ENCODE peak calls at places on chromosomes 3 and 15, in four cellular contexts. A is mammary epithelial cell, M is NT2/D1, T is left ventricle myocardium inferior. D is an unnamed sample. For H3K36me3 and H3K9me3, the result is how much of the 10 kb centered on the place peaks cover.

GRCh38 chr3:105436687-105437086 is 70.0 kb downstream of the ALCAM start:
- DNase-seq in A (no peak), M (no peak), T (no peak), D (no peak)

GRCh38 chr15:80183291-80183690 is 30.5 kb downstream of the FAH start:
- DNase-seq in A (no peak), M (no peak), T (no peak), D (no peak)

GRCh38 chr3:66692751-66693140 is 191.9 kb upstream of the LRIG1 start:
- DNase-seq in A (no peak), M (no peak), T (no peak), D (no peak)

GRCh38 chr3:45367451-45367850 is 20.9 kb upstream of the LARS2 start:
- DNase-seq in A (peak), M (no peak), T (no peak), D (no peak)

GRCh38 chr3:176867681-176868663 is 329.3 kb downstream of the TBL1XR1 start:
- DNase-seq in A (peak), M (peak), T (no peak), D (no peak)

GRCh38 chr3:195855471-195856409 is 44.0 kb upstream of the MUC4 start:
- DNase-seq in A (no peak), M (no peak), T (no peak), D (no peak)

GRCh38 chr3:58117561-58118305 is 93.0 kb downstream of the DNASE1L3 start:
- DNase-seq in A (no peak), M (no peak), T (peak), D (peak)

GRCh38 chr15:34304613-34305012 is 33.0 kb downstream of the SLC12A6 start:
- DNase-seq in A (no peak), M (no peak), T (no peak), D (no peak)

GRCh38 chr3:187616307-187616939 is 53.8 kb downstream of the SST start:
- DNase-seq in A (peak), M (peak), T (no peak), D (peak)

GRCh38 chr3:41176554-41176953 is 22.8 kb upstream of the CTNNB1 start:
- DNase-seq in A (no peak), M (no peak), T (no peak), D (no peak)

GRCh38 chr3:158701666-158702065 is 29.2 kb upstream of the LXN start:
- DNase-seq in A (no peak), M (no peak), T (no peak), D (no peak)

DNA sequence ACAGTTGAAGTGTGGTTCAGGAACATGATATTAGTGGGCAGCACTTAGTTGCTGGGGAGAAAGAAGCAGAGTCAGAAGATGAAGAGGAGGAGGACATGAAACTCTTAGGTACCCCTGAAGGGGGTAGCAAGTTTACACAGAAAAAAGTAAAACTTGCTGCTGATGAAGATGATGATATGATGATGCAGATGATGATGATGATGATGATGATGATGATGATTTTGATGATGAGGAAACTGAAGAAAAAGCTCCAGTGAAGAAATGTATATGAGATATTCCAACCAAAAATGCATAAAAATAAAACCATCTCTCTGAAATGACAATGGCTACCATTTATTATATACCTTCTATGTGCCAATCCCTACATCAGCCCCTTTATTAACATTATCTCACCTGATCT is 39.9 kb upstream of the SOX14 start:
- DNase-seq in A (no peak), M (no peak), T (no peak), D (no peak)
- H3K36me3 ChIP-seq in A (under half), M (under half), T (under half), D (under half)

DNA sequence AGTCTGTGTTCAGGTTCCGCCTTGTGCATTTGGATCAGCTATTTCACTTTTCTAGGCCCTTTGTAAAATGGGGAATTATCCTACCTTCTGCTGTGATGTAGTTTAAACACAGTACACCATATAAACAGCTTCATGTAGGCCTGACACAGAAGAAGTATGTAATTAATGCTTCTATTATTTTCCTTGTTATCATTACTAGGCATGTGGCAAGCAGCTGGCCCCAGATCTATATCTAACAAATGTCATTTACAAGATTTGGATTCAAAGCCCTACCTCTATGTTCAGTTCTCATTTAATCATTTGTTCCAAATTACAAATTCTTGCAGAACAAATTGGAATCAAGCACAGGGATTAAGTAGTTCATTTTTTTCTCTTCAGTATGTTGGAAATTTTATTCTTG is 456.4 kb downstream of the GABRG3 start:
- DNase-seq in A (no peak), M (no peak), T (no peak), D (no peak)
- H3K9me3 ChIP-seq in A (under half), M (under half), T (under half), D (under half)

GRCh38 chr15:101027273-101027901 is 108.2 kb downstream of the LRRK1 start:
- DNase-seq in A (no peak), M (no peak), T (no peak), D (no peak)
- H3K36me3 ChIP-seq in A (under half), M (under half), T (under half), D (under half)

GRCh38 chr3:18195836-18196235 is 229.3 kb downstream of the SATB1 start:
- DNase-seq in A (no peak), M (no peak), T (no peak), D (no peak)
- H3K9me3 ChIP-seq in A (under half), M (under half), T (half or more), D (under half)